ENCODE peak calls at places on chromosomes 3 and 15, in eight cellular contexts. M, Z, I, O, P, B, H and T are unnamed samples.

GRCh38 chr15:41585140-41586047 is 26.4 kb downstream of the TYRO3 start:
- DNase-seq in B (peak), I (no peak), H (peak), Z (peak), O (no peak), M (no peak), P (no peak), T (no peak)

GRCh38 chr15:99502182-99502581 is 63.6 kb upstream of the MEF2A start:
- DNase-seq in H (no peak), P (no peak), O (peak), M (no peak), Z (no peak), B (no peak), I (no peak), T (no peak)

GRCh38 chr3:12218161-12218560 is 59.4 kb upstream of the TIMP4 start:
- DNase-seq in Z (no peak), I (no peak), M (no peak), H (no peak), O (no peak), P (no peak), B (no peak), T (no peak)

GRCh38 chr3:119600732-119601131 is 3.0 kb downstream of the PLA1A start:
- DNase-seq in P (no peak), M (no peak), O (peak), H (no peak), I (no peak), Z (no peak), B (no peak), T (peak)

GRCh38 chr3:129587559-129588210 is 18.8 kb downstream of the PLXND1 start:
- DNase-seq in B (no peak), I (no peak), M (no peak), P (no peak), O (no peak), H (no peak), Z (no peak), T (no peak)

GRCh38 chr3:94185753-94186152 is 122.9 kb downstream of the NSUN3 start:
- DNase-seq in O (no peak), H (peak), P (no peak), I (no peak), M (no peak), B (no peak), Z (no peak), T (no peak)

GRCh38 chr3:107957506-107957905 is 133.3 kb downstream of the CD47 start:
- DNase-seq in O (no peak), Z (no peak), I (no peak), M (no peak), P (no peak), B (no peak), H (no peak), T (no peak)

GRCh38 chr15:95557226-95558046 is 773.1 kb upstream of the NR2F2 start:
- DNase-seq in O (no peak), H (peak), M (no peak), I (no peak), Z (peak), B (no peak), P (peak), T (no peak)

GRCh38 chr3:32203854-32204253 is 34.6 kb upstream of the CMTM8 start:
- DNase-seq in B (no peak), I (no peak), P (no peak), H (peak), Z (no peak), M (no peak), O (no peak), T (no peak)

GRCh38 chr15:69209661-69210060 is 49.2 kb downstream of the GLCE start:
- DNase-seq in H (no peak), P (no peak), Z (no peak), B (no peak), I (no peak), M (no peak), O (no peak), T (no peak)

GRCh38 chr3:160400631-160401150 is 1.2 kb downstream of the SMC4 start:
- DNase-seq in B (no peak), O (peak), H (peak), I (no peak), M (no peak), Z (peak), P (no peak), T (no peak)

GRCh38 chr3:53495518-53496501 is 1.4 kb downstream of the CACNA1D start:
- DNase-seq in Z (peak), B (no peak), M (no peak), O (peak), H (no peak), I (no peak), P (no peak), T (no peak)

GRCh38 chr3:114709102-114709501 is 415.3 kb downstream of the TIGIT start:
- DNase-seq in Z (no peak), M (no peak), I (no peak), H (peak), B (no peak), P (no peak), O (no peak), T (no peak)

GRCh38 chr3:72317491-72317890 is 530.8 kb downstream of the SHQ1 start:
- DNase-seq in H (no peak), I (no peak), P (no peak), B (no peak), O (no peak), M (no peak), Z (no peak), T (no peak)

GRCh38 chr15:90463381-90463780 is 66.3 kb upstream of the CRTC3 start:
- DNase-seq in I (no peak), B (no peak), P (no peak), M (no peak), Z (no peak), O (no peak), H (peak), T (no peak)

GRCh38 chr15:48354694-48355303 is 23.6 kb downstream of the DUT start:
- DNase-seq in O (no peak), I (no peak), B (no peak), H (no peak), M (no peak), P (no peak), Z (no peak), T (no peak)

GRCh38 chr3:22928716-22929115 is 274.4 kb upstream of the UBE2E2 start:
- DNase-seq in P (no peak), O (no peak), H (no peak), M (no peak), B (no peak), I (no peak), Z (no peak), T (no peak)

GRCh38 chr3:89488800-89489580 is 381.6 kb downstream of the EPHA3 start:
- DNase-seq in I (no peak), M (no peak), O (no peak), Z (no peak), H (no peak), B (no peak), P (no peak), T (peak)

GRCh38 chr3:114093596-114093995 is 37.1 kb downstream of the QTRT2 start:
- DNase-seq in O (no peak), M (no peak), I (no peak), P (peak), B (no peak), Z (peak), H (peak), T (peak)

GRCh38 chr3:34206996-34207395 is 408.6 kb downstream of the PDCD6IP start:
- DNase-seq in B (no peak), O (no peak), Z (no peak), M (no peak), P (no peak), H (no peak), I (no peak), T (no peak)

GRCh38 chr3:123344175-123344908 is 104.5 kb downstream of the ADCY5 start:
- DNase-seq in P (no peak), H (no peak), O (no peak), B (no peak), M (no peak), I (no peak), Z (no peak), T (no peak)

GRCh38 chr15:29849716-29850115 is 27.4 kb upstream of the TJP1 start:
- DNase-seq in I (no peak), P (no peak), Z (no peak), O (no peak), H (no peak), B (no peak), M (no peak), T (no peak)